ENCODE peak calls at places on chromosomes 2 and 18, in five cellular contexts. I is PC-9; A is CD4-positive, alpha-beta memory T cell; O is naive thymus-derived CD8-positive, alpha-beta T cell; V is activated naive CD4-positive, alpha-beta T cell treated with Interleukin-2 at 50 U/mL for 16 hours. J is an unnamed sample.

GRCh38 chr2:64727843-64728463 is 74.2 kb upstream of the SERTAD2 start:
- DNase-seq in I (peak), A (no peak), O (no peak), V (no peak), J (no peak)

GRCh38 chr2:188922191-188922590 is 52.0 kb upstream of the COL3A1 start:
- DNase-seq in I (no peak), A (no peak), O (no peak), V (no peak), J (no peak)

GRCh38 chr18:75204262-75204977 is 4.5 kb downstream of the PTGR3 start:
- DNase-seq in I (no peak), A (no peak), O (no peak), V (no peak), J (no peak)

GRCh38 chr2:100945930-100946607 is 56.0 kb upstream of the RPL31 start:
- DNase-seq in I (no peak), A (no peak), O (no peak), V (no peak), J (no peak)

GRCh38 chr2:217711236-217711635 is 291.6 kb downstream of the TNS1 start:
- DNase-seq in I (no peak), A (no peak), O (no peak), V (no peak), J (no peak)

GRCh38 chr2:64860321-64860751 is 128.9 kb upstream of the SLC1A4 start:
- DNase-seq in I (no peak), A (no peak), O (no peak), V (no peak), J (no peak)

GRCh38 chr2:68837861-68838341 is 33.3 kb downstream of the BMP10 start:
- DNase-seq in I (no peak), A (no peak), O (no peak), V (no peak), J (no peak)

GRCh38 chr18:67400502-67401117 is 115.9 kb downstream of the DSEL start:
- DNase-seq in I (no peak), A (no peak), O (no peak), V (no peak), J (no peak)

GRCh38 chr2:232219496-232219870 is 159.1 kb upstream of the ALPP start:
- DNase-seq in I (no peak), A (no peak), O (peak), V (no peak), J (peak)

GRCh38 chr18:69885841-69886531 is 61.7 kb downstream of the CD226 start:
- DNase-seq in I (no peak), A (peak), O (no peak), V (peak), J (no peak)

GRCh38 chr18:47150029-47150823 is at the start of gene HDHD2:
- DNase-seq in I (peak), A (peak), O (peak), V (peak), J (peak)

GRCh38 chr18:36327352-36328316 is 30.1 kb downstream of the FHOD3 start:
- DNase-seq in I (no peak), A (no peak), O (no peak), V (no peak), J (no peak)